ENCODE peak calls at places on chromosomes 11 and 22, in six cellular contexts. One of them, this sample, is unnamed.

GRCh38 chr22:20729194-20729593 is 44.7 kb upstream of the SERPIND1 start:
- DNase-seq in kidney epithelial cell: no peak
- DNase-seq in GM20000: no peak
- DNase-seq in NCI-H446: no peak
- DNase-seq in upper lobe of right lung: no peak
- DNase-seq in pancreas: no peak
- DNase-seq in this sample: no peak

GRCh38 chr11:61618991-61619390 is 38.1 kb upstream of the SYT7 start:
- DNase-seq in upper lobe of right lung: no peak
- DNase-seq in GM20000: no peak
- DNase-seq in pancreas: no peak
- DNase-seq in NCI-H446: no peak
- DNase-seq in kidney epithelial cell: no peak
- DNase-seq in this sample: no peak

GRCh38 chr11:121048464-121049233 is 24.7 kb downstream of the TBCEL start:
- DNase-seq in NCI-H446: no peak
- DNase-seq in pancreas: no peak
- DNase-seq in GM20000: no peak
- DNase-seq in upper lobe of right lung: no peak
- DNase-seq in kidney epithelial cell: no peak
- DNase-seq in this sample: peak

GRCh38 chr11:93063101-93063500 is 93.7 kb downstream of the MTNR1B start:
- DNase-seq in pancreas: no peak
- DNase-seq in GM20000: no peak
- DNase-seq in upper lobe of right lung: no peak
- DNase-seq in kidney epithelial cell: peak
- DNase-seq in NCI-H446: no peak
- DNase-seq in this sample: no peak

GRCh38 chr11:86116386-86116726 is 47.5 kb upstream of the PICALM start:
- DNase-seq in pancreas: no peak
- DNase-seq in kidney epithelial cell: peak
- DNase-seq in NCI-H446: no peak
- DNase-seq in upper lobe of right lung: no peak
- DNase-seq in GM20000: peak
- DNase-seq in this sample: no peak

GRCh38 chr22:49825436-49825835 is 2.2 kb downstream of the BRD1 start:
- DNase-seq in NCI-H446: no peak
- DNase-seq in pancreas: no peak
- DNase-seq in upper lobe of right lung: no peak
- DNase-seq in GM20000: no peak
- DNase-seq in kidney epithelial cell: no peak
- DNase-seq in this sample: no peak

GRCh38 chr22:33380789-33381530 is 322.8 kb upstream of the SYN3 start:
- DNase-seq in upper lobe of right lung: no peak
- DNase-seq in kidney epithelial cell: peak
- DNase-seq in pancreas: no peak
- DNase-seq in NCI-H446: no peak
- DNase-seq in GM20000: no peak
- DNase-seq in this sample: no peak

GRCh38 chr22:41603873-41604332 is 14.3 kb upstream of the PMM1 start:
- DNase-seq in GM20000: peak
- DNase-seq in NCI-H446: no peak
- DNase-seq in pancreas: no peak
- DNase-seq in kidney epithelial cell: no peak
- DNase-seq in upper lobe of right lung: no peak
- DNase-seq in this sample: no peak

GRCh38 chr11:118064956-118065355 is 11.9 kb upstream of the TMPRSS4 start:
- DNase-seq in kidney epithelial cell: no peak
- DNase-seq in NCI-H446: no peak
- DNase-seq in upper lobe of right lung: peak
- DNase-seq in GM20000: no peak
- DNase-seq in pancreas: no peak
- DNase-seq in this sample: no peak

GRCh38 chr11:105000167-105000566 is 22.8 kb downstream of the CASP5 start:
- DNase-seq in pancreas: no peak
- DNase-seq in upper lobe of right lung: no peak
- DNase-seq in kidney epithelial cell: no peak
- DNase-seq in NCI-H446: no peak
- DNase-seq in GM20000: no peak
- DNase-seq in this sample: no peak

GRCh38 chr11:60211206-60211605 is 28.3 kb upstream of the MS4A6A start:
- DNase-seq in upper lobe of right lung: no peak
- DNase-seq in pancreas: no peak
- DNase-seq in GM20000: no peak
- DNase-seq in kidney epithelial cell: no peak
- DNase-seq in NCI-H446: no peak
- DNase-seq in this sample: no peak

GRCh38 chr22:39360674-39361413 is 11.1 kb downstream of the SYNGR1 start:
- DNase-seq in pancreas: peak
- DNase-seq in upper lobe of right lung: no peak
- DNase-seq in NCI-H446: no peak
- DNase-seq in GM20000: no peak
- DNase-seq in kidney epithelial cell: peak
- DNase-seq in this sample: no peak

GRCh38 chr22:21041937-21042336 is 3.8 kb upstream of the LRRC74B start:
- DNase-seq in kidney epithelial cell: no peak
- DNase-seq in pancreas: no peak
- DNase-seq in NCI-H446: no peak
- DNase-seq in upper lobe of right lung: no peak
- DNase-seq in GM20000: no peak
- DNase-seq in this sample: no peak

GRCh38 chr11:34021977-34022735 is 29.4 kb upstream of the CAPRIN1 start:
- DNase-seq in kidney epithelial cell: no peak
- DNase-seq in pancreas: no peak
- DNase-seq in upper lobe of right lung: no peak
- DNase-seq in GM20000: no peak
- DNase-seq in NCI-H446: no peak
- DNase-seq in this sample: no peak

GRCh38 chr11:61797263-61797944 is 4.7 kb downstream of the FEN1 start:
- DNase-seq in upper lobe of right lung: no peak
- DNase-seq in NCI-H446: peak
- DNase-seq in kidney epithelial cell: peak
- DNase-seq in GM20000: peak
- DNase-seq in pancreas: peak
- DNase-seq in this sample: peak

GRCh38 chr11:2750101-2750509 is 50.3 kb upstream of the KCNQ1OT1 start:
- DNase-seq in NCI-H446: no peak
- DNase-seq in GM20000: no peak
- DNase-seq in kidney epithelial cell: no peak
- DNase-seq in pancreas: no peak
- DNase-seq in upper lobe of right lung: peak
- DNase-seq in this sample: no peak

GRCh38 chr11:17645190-17645970 is 74.0 kb upstream of the MYOD1 start:
- DNase-seq in NCI-H446: no peak
- DNase-seq in pancreas: no peak
- DNase-seq in upper lobe of right lung: peak
- DNase-seq in kidney epithelial cell: no peak
- DNase-seq in GM20000: no peak
- DNase-seq in this sample: no peak

GRCh38 chr11:284081-285020 is 4.6 kb upstream of the PGGHG start:
- DNase-seq in kidney epithelial cell: no peak
- DNase-seq in GM20000: no peak
- DNase-seq in pancreas: no peak
- DNase-seq in upper lobe of right lung: peak
- DNase-seq in NCI-H446: no peak
- DNase-seq in this sample: no peak

GRCh38 chr22:48908547-48908946 is 919.1 kb downstream of the BRD1 start:
- DNase-seq in pancreas: no peak
- DNase-seq in NCI-H446: no peak
- DNase-seq in kidney epithelial cell: no peak
- DNase-seq in upper lobe of right lung: peak
- DNase-seq in GM20000: no peak
- DNase-seq in this sample: no peak

GRCh38 chr11:117704416-117705150 is 92.4 kb downstream of the DSCAML1 start:
- DNase-seq in NCI-H446: no peak
- DNase-seq in pancreas: no peak
- DNase-seq in upper lobe of right lung: peak
- DNase-seq in GM20000: no peak
- DNase-seq in kidney epithelial cell: no peak
- DNase-seq in this sample: no peak

GRCh38 chr11:6635082-6635932 is 16.1 kb upstream of the TPP1 start:
- DNase-seq in upper lobe of right lung: no peak
- DNase-seq in NCI-H446: no peak
- DNase-seq in pancreas: no peak
- DNase-seq in kidney epithelial cell: no peak
- DNase-seq in GM20000: no peak
- DNase-seq in this sample: peak

GRCh38 chr11:130555251-130555841 is 106.9 kb downstream of the ADAMTS15 start:
- DNase-seq in pancreas: peak
- DNase-seq in kidney epithelial cell: no peak
- DNase-seq in GM20000: no peak
- DNase-seq in NCI-H446: no peak
- DNase-seq in upper lobe of right lung: no peak
- DNase-seq in this sample: no peak

GRCh38 chr11:118791015-118791960 is at the start of gene DDX6:
- DNase-seq in GM20000: peak
- DNase-seq in upper lobe of right lung: peak
- DNase-seq in kidney epithelial cell: no peak
- DNase-seq in pancreas: peak
- DNase-seq in NCI-H446: peak
- DNase-seq in this sample: peak

GRCh38 chr11:16859651-16860050 is 121.2 kb downstream of the C11orf58 start:
- DNase-seq in upper lobe of right lung: no peak
- DNase-seq in GM20000: no peak
- DNase-seq in pancreas: no peak
- DNase-seq in NCI-H446: no peak
- DNase-seq in kidney epithelial cell: no peak
- DNase-seq in this sample: no peak

GRCh38 chr11:7964261-7964660 is 986 bp downstream of the NLRP10 start:
- DNase-seq in pancreas: no peak
- DNase-seq in GM20000: no peak
- DNase-seq in kidney epithelial cell: no peak
- DNase-seq in upper lobe of right lung: no peak
- DNase-seq in NCI-H446: no peak
- DNase-seq in this sample: no peak

GRCh38 chr11:108754901-108755625 is 90.2 kb downstream of the DDX10 start:
- DNase-seq in GM20000: no peak
- DNase-seq in kidney epithelial cell: no peak
- DNase-seq in upper lobe of right lung: no peak
- DNase-seq in NCI-H446: no peak
- DNase-seq in pancreas: no peak
- DNase-seq in this sample: no peak

GRCh38 chr11:8258771-8259170 is 4.9 kb downstream of the LMO1 start:
- DNase-seq in pancreas: no peak
- DNase-seq in kidney epithelial cell: peak
- DNase-seq in upper lobe of right lung: peak
- DNase-seq in NCI-H446: no peak
- DNase-seq in GM20000: no peak
- DNase-seq in this sample: no peak

GRCh38 chr22:24806663-24807001 is 621 bp downstream of the SGSM1 start:
- DNase-seq in kidney epithelial cell: no peak
- DNase-seq in NCI-H446: no peak
- DNase-seq in pancreas: no peak
- DNase-seq in GM20000: no peak
- DNase-seq in upper lobe of right lung: no peak
- DNase-seq in this sample: no peak

GRCh38 chr11:7548659-7549283 is 35.0 kb downstream of the PPFIBP2 start:
- DNase-seq in GM20000: peak
- DNase-seq in pancreas: no peak
- DNase-seq in upper lobe of right lung: no peak
- DNase-seq in kidney epithelial cell: no peak
- DNase-seq in NCI-H446: no peak
- DNase-seq in this sample: no peak

GRCh38 chr22:22573047-22573889 is 14.2 kb upstream of the PRAME start:
- DNase-seq in NCI-H446: no peak
- DNase-seq in pancreas: no peak
- DNase-seq in kidney epithelial cell: no peak
- DNase-seq in upper lobe of right lung: no peak
- DNase-seq in GM20000: no peak
- DNase-seq in this sample: no peak

GRCh38 chr11:88478136-88478785 is 140.7 kb upstream of the CTSC start:
- DNase-seq in GM20000: no peak
- DNase-seq in NCI-H446: peak
- DNase-seq in pancreas: no peak
- DNase-seq in kidney epithelial cell: no peak
- DNase-seq in upper lobe of right lung: no peak
- DNase-seq in this sample: no peak

GRCh38 chr22:33302049-33302545 is 243.9 kb upstream of the SYN3 start:
- DNase-seq in pancreas: peak
- DNase-seq in GM20000: peak
- DNase-seq in upper lobe of right lung: peak
- DNase-seq in NCI-H446: peak
- DNase-seq in kidney epithelial cell: no peak
- DNase-seq in this sample: peak

GRCh38 chr11:130118636-130119387 is 40.8 kb upstream of the ST14 start:
- DNase-seq in GM20000: peak
- DNase-seq in kidney epithelial cell: no peak
- DNase-seq in NCI-H446: no peak
- DNase-seq in upper lobe of right lung: no peak
- DNase-seq in pancreas: no peak
- DNase-seq in this sample: no peak

GRCh38 chr11:60367009-60367408 is 11.3 kb upstream of the MS4A7 start:
- DNase-seq in kidney epithelial cell: no peak
- DNase-seq in pancreas: no peak
- DNase-seq in GM20000: peak
- DNase-seq in NCI-H446: no peak
- DNase-seq in upper lobe of right lung: no peak
- DNase-seq in this sample: no peak

GRCh38 chr11:108734956-108735559 is 70.2 kb downstream of the DDX10 start:
- DNase-seq in NCI-H446: no peak
- DNase-seq in GM20000: no peak
- DNase-seq in pancreas: no peak
- DNase-seq in kidney epithelial cell: no peak
- DNase-seq in upper lobe of right lung: no peak
- DNase-seq in this sample: no peak

GRCh38 chr11:12390258-12390657 is 12.9 kb downstream of the PARVA start:
- DNase-seq in NCI-H446: no peak
- DNase-seq in GM20000: no peak
- DNase-seq in pancreas: no peak
- DNase-seq in kidney epithelial cell: no peak
- DNase-seq in upper lobe of right lung: no peak
- DNase-seq in this sample: no peak

GRCh38 chr11:2140411-2141400 is 1.5 kb upstream of the IGF2 start:
- DNase-seq in kidney epithelial cell: no peak
- DNase-seq in upper lobe of right lung: no peak
- DNase-seq in GM20000: no peak
- DNase-seq in pancreas: no peak
- DNase-seq in NCI-H446: no peak
- DNase-seq in this sample: no peak